ENCODE peak calls at places on chromosomes 7 and 10, in eight cellular contexts. J is CD4-positive, alpha-beta T cell; L is CD8-positive, alpha-beta T cell; O is spleen; Z is IMR-90; W is H9; R is fibroblast of lung; G is mesendoderm. F is an unnamed sample.

GRCh38 chr7:128155100-128155763 is 85.8 kb upstream of the LEP start:
- DNase-seq in W (peak), O (peak), Z (no peak), L (no peak), R (no peak), J (no peak), G (peak), F (no peak)

GRCh38 chr7:124718032-124718766 is 47.4 kb downstream of the GPR37 start:
- DNase-seq in G (no peak), R (peak), J (no peak), Z (peak), W (no peak), L (no peak), O (no peak), F (no peak)

GRCh38 chr10:127145173-127145572 is 51.2 kb downstream of the INSYN2A start:
- DNase-seq in W (no peak), L (no peak), R (peak), Z (peak), J (no peak), O (no peak), G (no peak), F (peak)

GRCh38 chr7:3371601-3372000 is 70.5 kb downstream of the SDK1 start:
- DNase-seq in G (no peak), O (no peak), R (peak), J (no peak), L (no peak), W (no peak), Z (no peak), F (no peak)

GRCh38 chr10:98172073-98172472 is 37.6 kb downstream of the R3HCC1L start:
- DNase-seq in W (no peak), G (no peak), O (no peak), R (peak), Z (no peak), J (no peak), L (no peak), F (no peak)

GRCh38 chr10:113007821-113008220 is 57.8 kb downstream of the TCF7L2 start:
- DNase-seq in R (no peak), Z (no peak), O (no peak), J (no peak), L (no peak), G (no peak), W (no peak), F (no peak)

GRCh38 chr7:28165221-28165807 is 15.3 kb downstream of the JAZF1 start:
- DNase-seq in J (no peak), O (no peak), L (no peak), G (no peak), W (no peak), Z (peak), R (peak), F (no peak)

GRCh38 chr7:111953611-111954010 is 252.6 kb downstream of the DOCK4 start:
- DNase-seq in J (no peak), G (peak), Z (no peak), W (no peak), O (no peak), L (no peak), R (no peak), F (no peak)

GRCh38 chr10:106355450-106355849 is 809.1 kb downstream of the SORCS1 start:
- DNase-seq in J (no peak), L (no peak), O (no peak), R (no peak), Z (no peak), W (peak), G (peak), F (no peak)

GRCh38 chr10:1228463-1228975 is 172.3 kb downstream of the WDR37 start:
- DNase-seq in G (no peak), J (no peak), L (no peak), O (no peak), W (peak), Z (no peak), R (no peak), F (no peak)

GRCh38 chr10:34190594-34190993 is 624.5 kb downstream of the PARD3 start:
- DNase-seq in O (no peak), J (no peak), G (peak), R (peak), L (no peak), Z (no peak), W (no peak), F (no peak)

GRCh38 chr10:31630866-31631567 is 297.6 kb downstream of the ARHGAP12 start:
- DNase-seq in J (no peak), L (no peak), Z (no peak), W (no peak), G (no peak), O (no peak), R (no peak), F (no peak)

GRCh38 chr10:72259491-72260214 is 14.1 kb upstream of the DDIT4 start:
- DNase-seq in Z (peak), J (no peak), W (no peak), L (no peak), O (no peak), R (peak), G (peak), F (peak)

GRCh38 chr7:105337529-105337928 is 51.2 kb downstream of the SRPK2 start:
- DNase-seq in G (no peak), L (no peak), Z (no peak), R (no peak), J (no peak), O (no peak), W (no peak), F (no peak)

GRCh38 chr10:131936756-131937155 is 35.9 kb downstream of the PPP2R2D start:
- DNase-seq in G (no peak), O (peak), J (no peak), L (no peak), Z (no peak), R (no peak), W (no peak), F (no peak)

GRCh38 chr7:157299613-157300405 is 37.0 kb upstream of the DNAJB6 start:
- DNase-seq in Z (no peak), W (no peak), R (peak), G (no peak), J (peak), L (no peak), O (peak), F (no peak)

GRCh38 chr7:77427996-77428603 is 12.0 kb upstream of the GSAP start:
- DNase-seq in Z (peak), R (peak), W (no peak), J (no peak), O (no peak), L (no peak), G (peak), F (peak)

GRCh38 chr10:96044686-96045085 is 1.3 kb downstream of the CCNJ start:
- DNase-seq in R (peak), O (no peak), Z (peak), L (no peak), J (no peak), G (peak), W (no peak), F (peak)

GRCh38 chr7:51328351-51328801 is 11.8 kb upstream of the COBL start:
- DNase-seq in O (no peak), R (no peak), L (no peak), Z (no peak), G (no peak), J (no peak), W (no peak), F (no peak)

GRCh38 chr10:132460691-132461090 is 63.7 kb downstream of the PWWP2B start:
- DNase-seq in O (peak), W (no peak), R (no peak), G (no peak), J (no peak), Z (no peak), L (no peak), F (no peak)

GRCh38 chr7:80721880-80722595 is 83.6 kb downstream of the CD36 start:
- DNase-seq in O (no peak), L (no peak), G (peak), J (no peak), W (no peak), Z (peak), R (peak), F (peak)

GRCh38 chr10:61617180-61617579 is 45.5 kb upstream of the CABCOCO1 start:
- DNase-seq in Z (no peak), O (no peak), W (no peak), L (no peak), R (no peak), G (no peak), J (no peak), F (no peak)

GRCh38 chr7:80858141-80858903 is 60.5 kb downstream of the SEMA3C start:
- DNase-seq in G (no peak), L (no peak), J (no peak), Z (peak), O (no peak), W (no peak), R (peak), F (no peak)

GRCh38 chr7:113828581-113828980 is 90.2 kb downstream of the PPP1R3A start:
- DNase-seq in W (no peak), J (no peak), O (no peak), R (no peak), Z (no peak), L (no peak), G (no peak), F (no peak)

GRCh38 chr7:107939472-107940145 is 48.6 kb downstream of the DLD start:
- DNase-seq in J (no peak), O (no peak), W (no peak), G (no peak), R (peak), Z (peak), L (no peak), F (peak)

GRCh38 chr7:107940951-107941350 is 50.0 kb downstream of the DLD start:
- DNase-seq in L (no peak), J (no peak), Z (no peak), W (no peak), O (no peak), R (no peak), G (no peak), F (no peak)

GRCh38 chr7:107938448-107939250 is 47.7 kb downstream of the DLD start:
- DNase-seq in R (peak), L (no peak), O (no peak), Z (no peak), J (no peak), W (no peak), G (no peak), F (no peak)

GRCh38 chr7:107937514-107937913 is 46.5 kb downstream of the DLD start:
- DNase-seq in G (no peak), J (no peak), R (no peak), Z (no peak), W (no peak), L (no peak), O (no peak), F (no peak)

DNA sequence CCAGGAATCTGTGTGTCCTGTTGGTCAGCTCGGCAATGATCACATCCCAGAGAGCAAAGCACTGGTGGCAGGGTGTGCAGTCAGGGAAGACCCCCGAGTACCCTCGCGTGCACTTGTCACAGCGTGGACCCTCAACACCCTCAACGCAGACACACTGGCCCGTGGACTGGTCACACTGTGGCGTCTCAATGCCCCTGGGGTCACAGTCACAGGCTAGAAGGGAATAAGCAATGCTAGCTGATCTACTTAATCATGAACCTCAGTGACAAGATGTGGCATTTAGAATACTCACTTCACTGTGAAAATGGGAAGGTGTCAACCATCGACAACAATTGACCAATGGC is 49.1 kb downstream of the DLD start:
- DNase-seq in G (no peak), L (no peak), J (no peak), W (no peak), Z (no peak), R (no peak), O (no peak), F (no peak)
- H3K27ac ChIP-seq in G (no peak), L (no peak), J (no peak), W (no peak), Z (peak), R (peak), O (peak), F (peak)

GRCh38 chr7:130385600-130386066 is 5.3 kb downstream of the CPA1 start:
- DNase-seq in L (no peak), J (no peak), W (no peak), Z (no peak), G (no peak), O (peak), R (no peak), F (no peak)

GRCh38 chr7:130388671-130389070 is 8.4 kb downstream of the CPA1 start:
- DNase-seq in L (no peak), G (no peak), W (no peak), Z (no peak), O (no peak), J (no peak), R (no peak), F (no peak)

GRCh38 chr7:130386876-130387275 is 6.6 kb downstream of the CPA1 start:
- DNase-seq in Z (no peak), R (no peak), J (no peak), O (no peak), W (no peak), L (no peak), G (no peak), F (no peak)

GRCh38 chr7:130387628-130388403 is 7.5 kb downstream of the CPA1 start:
- DNase-seq in G (no peak), L (no peak), J (no peak), R (peak), O (no peak), Z (peak), W (no peak), F (peak)

GRCh38 chr7:130387306-130387627 is 7.0 kb downstream of the CPA1 start:
- DNase-seq in R (no peak), L (no peak), O (no peak), Z (no peak), G (no peak), J (no peak), W (no peak), F (no peak)
- H3K27ac ChIP-seq in R (no peak), L (no peak), O (peak), Z (no peak), G (no peak), J (no peak), W (no peak), F (no peak)

DNA sequence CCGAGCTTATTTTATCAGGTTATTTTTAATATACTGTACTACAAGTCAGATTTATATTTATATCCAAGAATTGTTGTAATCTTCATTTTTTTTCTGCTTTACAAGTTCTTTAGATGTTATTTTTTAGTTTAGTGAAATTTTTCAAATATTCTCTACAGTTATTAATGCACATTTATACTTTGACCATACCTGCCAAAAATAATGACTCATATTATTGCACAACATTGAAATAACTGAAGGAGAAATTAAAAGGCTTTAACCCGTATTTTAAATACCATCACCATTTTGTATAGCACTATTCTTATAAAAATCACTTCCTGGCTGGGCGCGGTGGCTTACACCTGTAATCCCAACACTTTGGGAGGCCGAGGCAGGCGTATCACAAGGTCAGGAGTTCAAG is 278.5 kb downstream of the BICC1 start:
- DNase-seq in Z (peak), L (no peak), G (no peak), O (no peak), W (no peak), J (no peak), R (peak), F (no peak)
- H3K27ac ChIP-seq in Z (no peak), L (no peak), G (no peak), O (no peak), W (no peak), J (no peak), R (no peak), F (no peak)

GRCh38 chr10:14129770-14130169 is 201.0 kb downstream of the FRMD4A start:
- DNase-seq in G (no peak), L (no peak), W (no peak), O (no peak), J (no peak), R (no peak), Z (no peak), F (no peak)

GRCh38 chr10:14128519-14128918 is 202.2 kb downstream of the FRMD4A start:
- DNase-seq in O (no peak), G (no peak), W (no peak), J (no peak), Z (no peak), R (no peak), L (no peak), F (no peak)

GRCh38 chr10:14124951-14125350 is 205.8 kb downstream of the FRMD4A start:
- DNase-seq in Z (peak), J (no peak), O (no peak), W (no peak), G (no peak), L (no peak), R (no peak), F (no peak)

GRCh38 chr10:14125564-14125963 is 205.2 kb downstream of the FRMD4A start:
- DNase-seq in J (no peak), G (no peak), L (no peak), R (no peak), W (no peak), Z (no peak), O (no peak), F (no peak)

GRCh38 chr10:14126697-14127440 is 203.9 kb downstream of the FRMD4A start:
- DNase-seq in L (no peak), Z (peak), O (no peak), R (peak), J (no peak), G (no peak), W (no peak), F (peak)
- H3K27ac ChIP-seq in L (no peak), Z (no peak), O (no peak), R (no peak), J (no peak), G (no peak), W (no peak), F (no peak)

DNA sequence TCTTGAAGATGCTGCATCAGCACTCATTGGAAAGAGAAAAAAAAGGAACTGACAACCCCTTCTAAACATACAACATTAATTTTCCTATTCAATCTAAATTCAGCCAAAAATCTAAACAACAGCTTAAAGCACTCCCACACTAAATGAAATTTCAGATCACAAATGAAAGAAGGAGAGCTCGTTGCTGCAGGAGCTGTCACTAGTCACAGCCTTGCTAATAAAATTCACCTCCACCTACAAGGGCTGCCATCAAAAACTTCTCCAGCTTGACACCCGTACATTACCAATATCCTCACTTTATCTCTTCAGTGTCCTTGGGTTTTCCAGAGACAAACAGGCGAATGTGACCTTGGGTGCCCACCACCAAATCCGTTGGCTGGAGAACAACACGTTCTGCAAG is 560.1 kb downstream of the KCNMA1 start:
- DNase-seq in O (no peak), Z (no peak), W (no peak), L (no peak), J (no peak), G (no peak), R (no peak), F (no peak)
- H3K27ac ChIP-seq in O (no peak), Z (no peak), W (no peak), L (no peak), J (no peak), G (no peak), R (no peak), F (no peak)

DNA sequence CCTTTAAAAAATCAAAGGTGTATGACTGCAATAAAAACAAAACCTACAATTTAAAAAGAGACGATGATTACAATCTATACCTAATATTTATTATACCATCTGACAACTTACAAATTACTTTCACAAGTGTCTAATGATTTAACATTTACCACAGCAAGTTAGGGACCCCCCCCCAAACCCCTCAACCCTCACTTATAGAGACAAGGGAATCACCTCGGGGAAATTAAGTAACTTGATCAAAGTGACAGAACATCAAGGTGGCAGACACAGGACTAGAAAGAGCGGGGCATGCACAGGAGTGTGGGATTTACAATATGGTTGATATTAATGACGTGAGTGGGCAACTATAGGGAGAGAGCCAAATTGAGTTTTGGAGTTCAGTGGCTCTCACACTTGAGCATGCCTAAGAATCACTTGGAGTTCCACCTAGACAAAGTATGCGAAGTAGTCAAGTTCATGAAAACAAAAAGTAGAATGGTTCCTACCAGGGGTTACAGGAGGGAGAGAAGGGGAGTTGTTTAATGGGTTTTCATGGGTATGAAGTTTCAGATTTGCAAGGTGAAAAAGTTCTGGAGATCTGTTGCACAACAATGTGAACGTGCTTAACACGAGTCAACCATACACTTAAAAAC is 43.4 kb downstream of the SGMS1 start:
- DNase-seq in L (no peak), G (no peak), O (no peak), Z (no peak), R (no peak), W (no peak), J (no peak), F (no peak)
- H3K27ac ChIP-seq in L (no peak), G (no peak), O (no peak), Z (no peak), R (no peak), W (no peak), J (no peak), F (no peak)

DNA sequence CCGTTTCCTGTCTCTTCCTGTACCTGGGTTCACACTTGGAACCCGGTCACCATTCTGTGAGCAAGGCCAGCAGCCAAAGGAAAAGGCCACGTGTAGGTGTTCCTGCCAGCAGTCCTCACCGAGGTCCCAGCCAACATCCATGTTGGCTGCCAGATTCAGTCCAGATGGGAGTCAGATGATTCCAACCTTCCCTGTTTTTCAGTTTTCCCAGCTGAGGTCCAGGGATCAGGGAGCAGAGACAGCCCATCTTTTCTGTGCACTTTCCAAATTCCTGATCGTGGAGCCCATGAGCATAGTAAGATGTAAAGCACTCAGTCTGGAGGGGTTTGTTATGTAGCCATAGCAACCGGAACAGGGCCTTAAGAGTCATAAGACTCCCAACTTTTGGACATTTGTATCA is 3.9 kb upstream of the PVRIG start:
- DNase-seq in L (no peak), O (peak), J (no peak), G (no peak), R (peak), W (no peak), Z (peak), F (no peak)
- H3K27ac ChIP-seq in L (no peak), O (peak), J (no peak), G (no peak), R (no peak), W (no peak), Z (no peak), F (no peak)

DNA sequence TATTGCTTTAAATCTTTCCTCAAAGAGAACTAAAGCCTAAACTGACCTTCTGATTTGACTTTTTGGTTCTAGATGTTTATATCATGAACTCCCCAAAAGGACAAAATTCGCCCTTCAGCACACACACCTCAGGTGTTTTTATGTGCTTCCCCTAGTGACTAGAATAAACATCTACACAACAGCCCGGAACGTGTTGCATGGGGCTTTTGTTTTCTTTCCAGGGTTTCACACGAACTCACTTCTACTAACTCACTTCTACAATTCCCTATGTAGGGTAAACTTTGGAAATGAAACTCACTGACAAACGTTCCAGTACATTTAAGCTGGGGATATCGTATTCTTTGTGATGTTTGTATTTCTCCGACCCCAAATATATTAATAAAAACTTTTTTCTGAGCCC is 1.4 kb downstream of the TRA2A start:
- DNase-seq in G (peak), W (no peak), R (peak), J (no peak), L (peak), O (no peak), Z (peak), F (peak)
- H3K27ac ChIP-seq in G (no peak), W (no peak), R (peak), J (no peak), L (peak), O (peak), Z (peak), F (peak)